ENCODE peak calls at places on chromosomes 3 and 15, in nine cellular contexts. Z is hepatocyte; J is CD8-positive, alpha-beta memory T cell; L is heart left ventricle; N is heart right ventricle; F is body of pancreas; Y is upper lobe of left lung; W is breast epithelium; U is neural progenitor cell. H is an unnamed sample. For H3K4me1, the result is how much of the 10 kb centered on the place peaks cover.

GRCh38 chr3:183085634-183086390 is 13.5 kb downstream of the MCCC1 start:
- DNase-seq in L (no peak), J (no peak), F (no peak), Z (peak), Y (peak), W (no peak), U (peak), N (no peak), H (peak)

GRCh38 chr3:63872135-63872924 is 8.7 kb downstream of the ATXN7 start:
- DNase-seq in F (no peak), L (no peak), U (no peak), J (no peak), Z (no peak), N (no peak), W (no peak), Y (no peak), H (no peak)

GRCh38 chr3:184180165-184180564 is 5.5 kb downstream of the AP2M1 start:
- DNase-seq in J (no peak), W (no peak), N (no peak), Y (no peak), L (no peak), Z (no peak), F (no peak), U (no peak), H (no peak)

GRCh38 chr3:190424478-190425439 is 24.9 kb downstream of the TMEM207 start:
- DNase-seq in Z (peak), U (peak), W (no peak), Y (peak), J (peak), F (peak), L (peak), N (peak), H (peak)

GRCh38 chr15:75647370-75648155 is at the start of gene SNX33:
- DNase-seq in U (peak), Y (peak), L (peak), Z (peak), W (peak), F (peak), J (peak), N (peak), H (peak)

GRCh38 chr3:36095238-36095637 is 285.1 kb upstream of the STAC start:
- DNase-seq in F (no peak), N (no peak), W (no peak), U (no peak), L (no peak), Z (no peak), J (no peak), Y (no peak), H (no peak)

GRCh38 chr3:183253961-183254815 is 1.1 kb downstream of the B3GNT5 start:
- DNase-seq in U (peak), Y (peak), J (peak), N (peak), L (peak), F (peak), Z (peak), W (no peak), H (peak)

GRCh38 chr3:185630182-185630622 is 44.1 kb downstream of the SENP2 start:
- DNase-seq in Y (peak), L (peak), U (no peak), W (no peak), N (peak), F (peak), Z (peak), J (no peak), H (peak)

GRCh38 chr3:83454353-83454752 is 1504.4 kb upstream of the CADM2 start:
- DNase-seq in J (no peak), U (no peak), Z (no peak), L (no peak), F (no peak), N (no peak), Y (no peak), W (no peak), H (no peak)

GRCh38 chr3:73295511-73296257 is 234.2 kb downstream of the EBLN2 start:
- DNase-seq in L (no peak), Y (no peak), N (no peak), W (no peak), U (no peak), J (no peak), F (no peak), Z (no peak), H (no peak)

GRCh38 chr3:88003115-88003755 is 55.6 kb downstream of the CGGBP1 start:
- DNase-seq in U (peak), N (no peak), Y (no peak), W (no peak), Z (peak), J (peak), F (no peak), L (no peak), H (peak)

GRCh38 chr3:190210608-190211007 is 89.9 kb upstream of the P3H2 start:
- DNase-seq in W (no peak), Y (no peak), N (no peak), Z (no peak), F (no peak), U (no peak), L (no peak), J (no peak), H (no peak)

GRCh38 chr3:100042144-100042543 is 72.2 kb downstream of the FILIP1L start:
- DNase-seq in F (no peak), U (no peak), L (no peak), J (no peak), Z (peak), N (no peak), Y (no peak), W (no peak), H (no peak)

GRCh38 chr3:159252274-159252673 is 450.4 kb downstream of the MFSD1 start:
- DNase-seq in W (no peak), F (no peak), J (no peak), Y (no peak), L (no peak), U (no peak), Z (no peak), N (no peak), H (no peak)

GRCh38 chr15:51846463-51847230 is 17.2 kb downstream of the TMOD3 start:
- DNase-seq in J (peak), Z (no peak), N (no peak), U (no peak), F (no peak), Y (no peak), L (no peak), W (no peak), H (peak)

GRCh38 chr3:158102660-158103085 is 3.5 kb downstream of the SHOX2 start:
- DNase-seq in J (no peak), W (no peak), Z (no peak), U (peak), N (no peak), F (no peak), L (no peak), Y (no peak), H (no peak)

GRCh38 chr3:123641505-123641904 is 56.7 kb upstream of the HACD2 start:
- DNase-seq in W (no peak), F (no peak), Z (no peak), U (no peak), L (no peak), N (no peak), J (no peak), Y (no peak), H (no peak)

GRCh38 chr3:177724020-177724638 is 526.8 kb upstream of the TBL1XR1 start:
- DNase-seq in F (peak), L (peak), U (no peak), N (peak), J (no peak), W (no peak), Z (no peak), Y (peak), H (peak)
- H3K4me3 ChIP-seq in F (no peak), L (no peak), U (no peak), N (no peak), J (no peak), W (no peak), Z (no peak), Y (no peak), H (no peak)

GRCh38 chr15:88894819-88895767 is at the start of gene HAPLN3:
- DNase-seq in W (no peak), J (peak), Z (peak), U (peak), Y (peak), N (peak), L (no peak), F (no peak), H (peak)
- H3K4me1 ChIP-seq in W (under half), J (under half), Z (under half), U (under half), Y (under half), N (under half), L (under half), F (under half), H (under half)

DNA sequence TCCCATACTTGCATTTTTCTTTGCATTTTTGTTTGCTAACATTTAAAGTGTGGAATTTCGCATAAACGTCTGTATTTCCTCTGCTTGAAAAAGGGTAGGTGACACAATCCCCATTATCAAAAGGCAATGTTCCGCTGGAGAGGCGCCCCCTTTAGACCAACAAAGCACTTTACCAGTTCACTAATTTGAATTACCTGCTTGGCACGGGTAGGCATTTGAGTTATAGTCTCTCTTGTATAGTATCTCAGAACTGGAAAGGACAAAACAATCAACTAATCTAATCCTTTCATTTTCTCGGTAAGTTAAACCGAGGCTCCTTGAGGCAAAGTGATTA is 775 bp upstream of the CCDC39 start:
- DNase-seq in L (no peak), Z (peak), N (no peak), F (peak), W (no peak), Y (peak), U (peak), J (no peak), H (peak)
- H3K4me3 ChIP-seq in L (peak), Z (peak), N (peak), F (peak), W (peak), Y (peak), U (peak), J (peak), H (peak)

DNA sequence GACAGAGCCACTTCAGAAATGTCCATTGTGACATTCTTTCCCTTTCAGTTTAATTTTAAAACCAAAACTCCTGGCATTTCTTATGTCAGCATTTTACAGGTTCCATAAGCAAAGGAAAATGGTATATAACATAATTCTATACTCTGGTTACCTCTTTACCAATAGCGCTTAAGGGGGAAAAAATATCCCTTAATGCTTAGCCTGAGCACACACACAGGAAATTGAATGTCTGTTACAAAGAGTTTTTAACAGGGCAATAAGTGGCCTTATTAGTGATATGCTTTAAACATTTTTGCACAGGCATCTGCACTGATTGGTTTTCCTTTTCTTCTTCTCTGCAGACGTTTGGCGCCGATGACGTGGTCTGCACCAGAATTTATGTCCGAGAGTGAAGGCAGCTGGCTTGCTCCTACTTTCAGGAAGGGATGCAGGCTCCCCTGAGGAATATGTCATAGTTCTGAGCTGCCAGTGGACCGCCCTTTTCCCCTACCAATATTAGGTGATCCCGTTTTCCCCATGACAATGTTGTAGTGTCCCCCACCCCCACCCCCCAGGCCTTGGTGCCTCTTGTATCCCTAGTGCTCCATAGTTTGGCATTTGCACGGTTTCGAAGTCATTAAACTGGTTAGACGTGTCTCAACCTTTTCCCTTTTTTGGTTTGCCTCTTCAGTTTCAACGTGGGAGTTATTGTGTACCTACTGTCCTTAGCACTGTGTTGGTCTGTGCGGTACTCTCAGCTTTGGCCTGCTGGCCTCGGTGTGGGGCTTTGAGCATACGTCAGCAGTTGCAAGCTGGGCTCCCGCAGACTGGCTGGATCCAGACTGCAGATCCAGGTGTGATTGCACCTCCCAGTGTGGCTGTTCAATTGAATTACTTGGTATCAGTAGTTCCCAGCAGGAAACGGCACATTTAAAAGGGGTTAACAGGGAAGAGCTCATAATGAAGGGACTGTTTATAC is 7.7 kb downstream of the CRABP1 start:
- DNase-seq in Y (peak), W (peak), Z (peak), L (no peak), F (no peak), J (no peak), U (peak), N (no peak), H (no peak)
- H3K4me1 ChIP-seq in Y (under half), W (under half), Z (under half), L (under half), F (under half), J (under half), U (under half), N (under half), H (under half)

DNA sequence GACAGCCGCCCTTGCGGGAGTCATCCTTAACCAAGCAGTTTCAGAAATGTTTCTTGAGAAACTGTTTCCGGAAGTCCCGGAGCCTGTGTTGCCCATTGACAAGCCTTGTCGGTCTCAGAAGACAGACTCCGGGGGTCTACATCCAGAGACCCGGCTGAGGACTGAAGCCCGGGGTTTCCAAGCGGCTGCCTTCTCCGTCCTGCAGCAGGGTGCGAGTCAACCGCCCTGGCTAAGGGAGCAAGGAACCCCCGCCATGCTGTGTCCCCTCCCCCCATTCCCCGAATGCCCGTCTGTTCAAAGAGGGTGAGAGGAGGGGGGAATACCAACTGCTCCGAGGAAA is 61.5 kb downstream of the ATP1B3 start:
- DNase-seq in W (no peak), L (no peak), J (no peak), Z (no peak), F (no peak), Y (no peak), U (no peak), N (no peak), H (no peak)
- H3K4me3 ChIP-seq in W (no peak), L (no peak), J (no peak), Z (no peak), F (no peak), Y (no peak), U (no peak), N (no peak), H (no peak)

GRCh38 chr15:64010719-64011118 is 35.6 kb downstream of the DAPK2 start:
- DNase-seq in F (peak), L (peak), U (no peak), J (peak), W (no peak), Y (peak), N (peak), Z (no peak), H (peak)

GRCh38 chr15:64009798-64010241 is 36.5 kb downstream of the DAPK2 start:
- DNase-seq in F (no peak), U (no peak), Y (no peak), Z (no peak), W (no peak), J (peak), N (no peak), L (no peak), H (no peak)

GRCh38 chr15:64009241-64009640 is 37.0 kb downstream of the DAPK2 start:
- DNase-seq in U (no peak), W (no peak), J (no peak), Z (no peak), F (no peak), N (peak), Y (no peak), L (peak), H (peak)

GRCh38 chr15:64006642-64007041 is 39.6 kb downstream of the DAPK2 start:
- DNase-seq in Y (no peak), N (no peak), J (no peak), F (no peak), W (no peak), U (no peak), Z (no peak), L (no peak), H (no peak)

DNA sequence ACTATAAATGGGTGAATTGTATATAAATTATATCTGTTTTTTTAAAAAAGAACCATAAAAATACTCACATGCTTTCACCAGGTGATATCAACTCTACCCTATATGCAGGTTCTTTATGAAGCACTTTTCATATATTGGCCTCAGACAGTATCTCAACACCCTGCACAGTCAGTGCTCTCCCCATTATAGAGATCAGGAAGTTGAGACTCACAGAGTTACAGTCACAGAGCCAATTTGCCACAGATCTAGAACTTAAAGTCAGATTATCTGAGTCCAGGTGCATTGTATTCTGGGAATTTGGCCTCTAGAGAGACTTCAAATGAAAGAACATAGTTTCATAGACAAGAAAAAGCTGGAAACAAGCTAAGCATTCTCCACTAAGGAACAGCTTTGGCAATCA is 38.1 kb downstream of the DAPK2 start:
- DNase-seq in L (no peak), Z (no peak), J (no peak), Y (no peak), U (no peak), W (no peak), F (no peak), N (no peak), H (no peak)
- H3K4me1 ChIP-seq in L (under half), Z (under half), J (under half), Y (under half), U (under half), W (under half), F (under half), N (under half), H (under half)

GRCh38 chr3:172247525-172248274 is 200.6 kb downstream of the GHSR start:
- DNase-seq in W (no peak), J (no peak), Y (no peak), Z (no peak), F (no peak), L (no peak), N (no peak), U (no peak), H (no peak)

GRCh38 chr3:172246107-172246870 is 202.0 kb downstream of the GHSR start:
- DNase-seq in N (no peak), Y (no peak), U (no peak), L (no peak), J (no peak), Z (no peak), F (peak), W (no peak), H (no peak)

GRCh38 chr3:172239218-172239738 is 199.9 kb downstream of the FNDC3B start:
- DNase-seq in L (no peak), N (no peak), Z (no peak), U (no peak), F (no peak), Y (no peak), J (no peak), W (no peak), H (no peak)

GRCh38 chr3:172241385-172241784 is 202.0 kb downstream of the FNDC3B start:
- DNase-seq in Y (no peak), Z (no peak), L (no peak), J (no peak), N (no peak), F (no peak), U (no peak), W (no peak), H (no peak)

DNA sequence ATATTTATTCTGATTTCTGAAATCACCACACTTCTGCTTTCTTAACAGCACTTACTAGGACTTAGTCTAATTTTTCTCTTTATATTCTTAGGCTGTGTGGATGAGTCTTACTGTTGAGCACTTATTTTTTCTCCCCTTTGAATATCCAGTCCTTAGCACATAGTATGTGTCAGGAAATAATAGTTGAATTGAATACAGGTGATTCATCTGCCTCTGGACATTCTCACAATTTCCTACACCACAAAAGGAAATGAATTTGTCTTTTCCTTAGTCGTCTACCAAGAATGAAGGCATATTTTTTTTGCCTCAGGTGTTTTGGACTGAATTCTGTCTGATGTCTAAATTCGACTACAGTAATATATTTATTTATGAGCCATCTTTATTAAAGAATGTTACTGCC is 204.2 kb downstream of the GHSR start:
- DNase-seq in J (no peak), U (no peak), W (no peak), L (no peak), Y (no peak), N (no peak), F (no peak), Z (no peak), H (no peak)
- H3K4me3 ChIP-seq in J (no peak), U (no peak), W (no peak), L (no peak), Y (no peak), N (no peak), F (no peak), Z (no peak), H (no peak)

GRCh38 chr15:41565702-41566101 is 6.7 kb downstream of the TYRO3 start:
- DNase-seq in F (no peak), J (no peak), L (no peak), Y (no peak), W (no peak), U (no peak), Z (no peak), N (no peak), H (no peak)

GRCh38 chr15:41568350-41569017 is 9.5 kb downstream of the TYRO3 start:
- DNase-seq in W (no peak), F (peak), U (peak), Z (peak), J (no peak), N (no peak), L (no peak), Y (peak), H (peak)

GRCh38 chr15:41567261-41567660 is 8.2 kb downstream of the TYRO3 start:
- DNase-seq in W (no peak), N (no peak), J (no peak), F (no peak), Y (no peak), L (no peak), Z (no peak), U (no peak), H (no peak)

GRCh38 chr15:41566121-41566885 is 7.3 kb downstream of the TYRO3 start:
- DNase-seq in F (no peak), N (no peak), Y (no peak), U (no peak), L (no peak), J (no peak), W (no peak), Z (no peak), H (peak)

GRCh38 chr15:41567870-41568269 is 8.9 kb downstream of the TYRO3 start:
- DNase-seq in Z (peak), W (no peak), F (no peak), N (no peak), L (no peak), Y (no peak), U (peak), J (no peak), H (no peak)
- H3K4me1 ChIP-seq in Z (half or more), W (under half), F (under half), N (under half), L (under half), Y (under half), U (half or more), J (under half), H (under half)

DNA sequence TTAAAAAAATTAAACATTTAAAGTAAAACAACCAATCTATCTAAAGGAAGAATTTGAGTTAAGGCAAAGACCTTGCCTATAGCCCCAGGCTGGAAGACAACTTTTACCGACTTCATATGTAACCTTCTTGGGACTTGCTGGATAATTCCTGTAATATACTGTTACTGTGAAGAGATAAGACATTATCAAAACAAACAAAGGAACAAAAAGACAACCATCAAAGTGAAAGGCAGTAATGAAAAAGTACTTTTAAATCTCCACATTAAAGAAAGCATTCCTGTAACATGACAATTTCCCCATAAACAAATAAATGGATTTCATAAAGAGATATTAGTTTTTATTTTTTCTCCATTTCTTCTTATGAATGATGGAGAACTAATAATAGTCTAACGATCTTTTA is 2.4 kb downstream of the CMTM6 start:
- DNase-seq in W (no peak), U (no peak), Z (no peak), J (no peak), L (no peak), Y (no peak), N (no peak), F (no peak), H (no peak)
- H3K4me3 ChIP-seq in W (no peak), U (no peak), Z (no peak), J (no peak), L (peak), Y (peak), N (no peak), F (no peak), H (no peak)

H was measured in cardiac muscle cell.